ENCODE peak calls at places on chromosomes 5 and 9, in seven cellular contexts. H is mesendoderm; O is activated CD8-positive, alpha-beta T cell treated with anti-CD3 and anti-CD28 coated beads for 36 hours; P is stimulated activated CD4-positive, alpha-beta T cell treated with anti-CD3 and anti-CD28 coated beads, Interleukin-12 subunit alpha, Interleukin-12 subunit beta, amount 100 ng/mL, for 48 hours; Y is brain microvascular endothelial cell; Q is H7; C is cardiac fibroblast. X is an unnamed sample.

GRCh38 chr5:14937277-14937676 is 65.7 kb upstream of the ANKH start:
- DNase-seq in H (no peak), O (no peak), P (no peak), Y (no peak), Q (no peak), C (no peak), X (no peak)

GRCh38 chr5:71891856-71892255 is 172.8 kb downstream of the CARTPT start:
- DNase-seq in H (peak; percentile 96), O (no peak), P (no peak), Y (peak; percentile 38), Q (no peak), C (peak; percentile 71), X (no peak)

GRCh38 chr9:120886490-120886967 is 9.5 kb upstream of the PHF19 start:
- DNase-seq in H (no peak), O (no peak), P (no peak), Y (peak; percentile 23), Q (no peak), C (peak; percentile 43), X (peak; percentile 54)

GRCh38 chr5:143054480-143054941 is 284.3 kb downstream of the ARHGAP26 start:
- DNase-seq in H (no peak), O (peak; percentile 72), P (no peak), Y (peak; percentile 47), Q (no peak), C (no peak), X (no peak)

GRCh38 chr9:118595719-118596305 is 773.4 kb downstream of the BRINP1 start:
- DNase-seq in H (peak; percentile 83), O (peak; percentile 1), P (no peak), Y (peak; percentile 51), Q (peak; percentile 22), C (peak; percentile 5), X (peak; percentile 15)

GRCh38 chr5:448061-448765 is 5.2 kb downstream of the EXOC3 start:
- DNase-seq in H (no peak), O (no peak), P (no peak), Y (no peak), Q (no peak), C (no peak), X (no peak)

GRCh38 chr9:75101004-75101601 is 12.8 kb downstream of the OSTF1 start:
- DNase-seq in H (no peak), O (no peak), P (no peak), Y (no peak), Q (no peak), C (no peak), X (no peak)

GRCh38 chr9:36543916-36544315 is 28.8 kb upstream of the MELK start:
- DNase-seq in H (no peak), O (no peak), P (no peak), Y (no peak), Q (no peak), C (peak; percentile 85), X (no peak)

GRCh38 chr5:85484982-85485574 is 1100.4 kb upstream of the EDIL3 start:
- DNase-seq in H (peak; percentile 59), O (no peak), P (no peak), Y (no peak), Q (no peak), C (no peak), X (no peak)

GRCh38 chr5:169978744-169979143 is 1.6 kb downstream of the INSYN2B start:
- DNase-seq in H (no peak), O (no peak), P (no peak), Y (no peak), Q (no peak), C (no peak), X (no peak)

GRCh38 chr9:87711857-87712800 is 13.8 kb upstream of the CTSL start:
- DNase-seq in H (peak; percentile 90), O (no peak), P (no peak), Y (peak; percentile 69), Q (no peak), C (peak; percentile 86), X (peak; percentile 60)

GRCh38 chr5:9456435-9457042 is 89.3 kb downstream of the SEMA5A start:
- DNase-seq in H (no peak), O (no peak), P (no peak), Y (peak; percentile 82), Q (peak; percentile 40), C (no peak), X (peak; percentile 4)

GRCh38 chr5:54859321-54859720 is 126.1 kb downstream of the ESM1 start:
- DNase-seq in H (no peak), O (no peak), P (no peak), Y (no peak), Q (no peak), C (peak; percentile 18), X (no peak)

GRCh38 chr9:8832956-8833355 is 1033.4 kb upstream of the DMAC1 start:
- DNase-seq in H (no peak), O (no peak), P (no peak), Y (no peak), Q (no peak), C (no peak), X (no peak)

GRCh38 chr5:143657814-143658395 is 154.1 kb upstream of the HMHB1 start:
- DNase-seq in H (no peak), O (no peak), P (no peak), Y (no peak), Q (no peak), C (no peak), X (no peak)

GRCh38 chr5:181258576-181258975 is 2.4 kb downstream of the TRIM52 start:
- DNase-seq in H (no peak), O (no peak), P (no peak), Y (no peak), Q (no peak), C (no peak), X (no peak)

GRCh38 chr5:176948458-176948857 is 49.3 kb upstream of the HK3 start:
- DNase-seq in H (no peak), O (no peak), P (no peak), Y (no peak), Q (no peak), C (peak; percentile 12), X (no peak)

GRCh38 chr5:69083412-69083811 is 10.4 kb upstream of the SLC30A5 start:
- DNase-seq in H (peak; percentile 79), O (no peak), P (no peak), Y (no peak), Q (peak; percentile 35), C (peak; percentile 29), X (no peak)

GRCh38 chr5:149143470-149143869 is 2.2 kb downstream of the ABLIM3 start:
- DNase-seq in H (no peak), O (no peak), P (no peak), Y (peak; percentile 64), Q (no peak), C (peak; percentile 96), X (no peak)

GRCh38 chr9:92191801-92192200 is 76.6 kb upstream of the SPTLC1 start:
- DNase-seq in H (no peak), O (no peak), P (no peak), Y (no peak), Q (no peak), C (peak; percentile 53), X (no peak)

GRCh38 chr5:111830333-111830732 is 73.3 kb upstream of the NREP start:
- DNase-seq in H (no peak), O (no peak), P (no peak), Y (peak; percentile 94), Q (no peak), C (peak; percentile 24), X (peak; percentile 5)

GRCh38 chr5:85077581-85077980 is 692.9 kb upstream of the EDIL3 start:
- DNase-seq in H (no peak), O (no peak), P (no peak), Y (no peak), Q (no peak), C (no peak), X (no peak)

X was measured in T1000.